ENCODE peak calls at places on chromosomes 4 and X, in four cellular contexts. D is HepG2, R is K562, X is GM12878. A is an unnamed sample.

GRCh38 chrX:124093222-124093621 is 131.7 kb downstream of the STAG2 start:
- DNase-seq in R (no peak), D (no peak), X (no peak), A (no peak)

GRCh38 chr4:16026155-16026761 is 57.6 kb downstream of the PROM1 start:
- DNase-seq in R (peak), D (peak), X (peak), A (no peak)

GRCh38 chrX:133413218-133413925 is 1.9 kb downstream of the GPC4 start:
- DNase-seq in X (no peak), D (no peak), R (no peak), A (no peak)

GRCh38 chr4:1415681-1415981 is 9.4 kb upstream of the NKX1-1 start:
- DNase-seq in R (peak), X (no peak), D (no peak), A (no peak)

GRCh38 chr4:54539500-54540029 is 118.2 kb upstream of the KIT start:
- DNase-seq in X (no peak), R (peak), D (peak), A (peak)

GRCh38 chr4:120003193-120003592 is 63.5 kb downstream of the MAD2L1 start:
- DNase-seq in R (no peak), D (no peak), X (no peak), A (no peak)

GRCh38 chr4:118265312-118266144 is 87.3 kb downstream of the PRSS12 start:
- DNase-seq in D (peak), R (no peak), X (no peak), A (peak)

GRCh38 chrX:14409341-14409740 is 120.0 kb upstream of the GLRA2 start:
- DNase-seq in R (no peak), X (no peak), D (peak), A (no peak)

GRCh38 chr4:173432430-173432829 is 33.5 kb upstream of the SCRG1 start:
- DNase-seq in X (no peak), D (no peak), R (no peak), A (no peak)

GRCh38 chr4:41963105-41963504 is 18.5 kb upstream of the DCAF4L1 start:
- DNase-seq in X (no peak), D (peak), R (no peak), A (no peak)

DNA sequence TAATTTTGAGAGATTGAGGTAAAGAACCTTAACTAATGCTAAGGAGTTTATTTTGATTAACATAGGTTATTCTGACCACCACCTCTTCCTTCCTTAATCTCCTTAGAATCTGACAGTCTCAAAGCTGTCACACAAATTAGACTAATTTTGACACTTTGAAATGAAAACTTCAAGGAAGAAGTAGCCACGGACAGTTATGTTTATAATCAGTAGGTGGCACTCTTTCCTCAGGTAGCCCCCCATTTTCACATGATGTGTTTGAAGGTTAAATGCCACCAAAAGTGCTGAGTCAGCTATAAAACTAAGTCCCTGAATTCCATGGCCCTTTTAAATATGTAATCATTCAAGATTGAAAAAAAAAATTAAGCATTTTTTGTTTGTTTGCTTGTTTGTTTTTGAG is 22.4 kb downstream of the TMEM33 start:
- DNase-seq in R (peak), X (peak), D (peak), A (no peak)
- TF ChIP-seq CBFB in R (no peak), X (no peak), D (no peak), A (no peak)

DNA sequence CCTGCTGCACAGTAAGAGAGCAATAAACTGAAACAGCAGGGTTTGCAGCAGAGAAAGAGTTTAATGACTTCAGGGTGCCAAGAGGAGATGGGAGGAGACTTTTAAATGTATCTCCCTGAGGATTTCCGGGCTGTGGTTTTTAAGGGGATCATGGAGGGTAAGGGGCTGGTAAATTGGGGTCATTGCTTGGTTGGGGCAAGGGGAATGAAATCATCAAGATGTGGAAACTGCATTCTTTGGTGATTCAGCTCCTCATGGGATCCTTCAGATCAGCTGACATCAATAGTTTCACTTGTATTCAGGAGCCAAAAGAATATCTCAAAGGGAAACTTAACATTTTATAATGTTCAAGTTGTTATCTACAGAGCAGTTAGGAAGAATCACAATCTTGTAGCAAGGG is 174.3 kb upstream of the ANXA10 start:
- DNase-seq in D (no peak), R (no peak), X (no peak), A (no peak)
- TF ChIP-seq CBFB in D (no peak), R (no peak), X (no peak), A (no peak)

GRCh38 chr4:75189976-75190375 is 257.1 kb downstream of the PARM1 start:
- DNase-seq in R (no peak), D (no peak), X (no peak), A (no peak)
- TF ChIP-seq CBFB in R (no peak), D (no peak), X (no peak), A (no peak)

GRCh38 chrX:120647127-120647526 is 17.3 kb upstream of the C1GALT1C1 start:
- DNase-seq in R (no peak), X (no peak), D (peak), A (no peak)
- TF ChIP-seq CBFB in R (no peak), X (no peak), D (no peak), A (no peak)

GRCh38 chr4:8472689-8473197 is 32.2 kb downstream of the TRMT44 start:
- DNase-seq in D (no peak), X (no peak), R (no peak), A (no peak)
- TF ChIP-seq CBFB in D (no peak), X (no peak), R (no peak), A (no peak)

GRCh38 chr4:32226733-32227132 is 1506.6 kb downstream of the PCDH7 start:
- DNase-seq in R (no peak), X (no peak), D (no peak), A (no peak)

DNA sequence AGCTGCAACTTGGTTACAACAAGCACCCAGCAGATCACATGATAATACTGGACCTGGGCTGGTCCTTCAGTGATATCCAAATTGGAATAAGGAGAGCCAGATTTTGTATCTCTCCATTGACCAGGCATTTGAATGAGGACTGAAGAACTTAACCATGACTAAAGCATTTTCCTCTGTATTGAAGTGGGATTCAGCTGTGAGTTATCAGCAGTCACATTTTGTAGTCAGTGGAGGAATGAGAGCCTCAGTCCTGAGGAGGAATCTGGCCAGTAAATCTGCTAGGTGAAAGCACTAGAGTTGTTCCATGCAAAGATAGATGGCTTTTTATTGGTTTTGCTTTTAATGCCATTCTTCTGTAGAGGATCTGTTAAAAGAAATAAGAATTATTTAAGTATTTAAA is 1506.0 kb downstream of the PCDH7 start:
- DNase-seq in R (no peak), X (no peak), D (no peak), A (no peak)
- TF ChIP-seq CBFB in R (no peak), X (no peak), D (no peak), A (no peak)

DNA sequence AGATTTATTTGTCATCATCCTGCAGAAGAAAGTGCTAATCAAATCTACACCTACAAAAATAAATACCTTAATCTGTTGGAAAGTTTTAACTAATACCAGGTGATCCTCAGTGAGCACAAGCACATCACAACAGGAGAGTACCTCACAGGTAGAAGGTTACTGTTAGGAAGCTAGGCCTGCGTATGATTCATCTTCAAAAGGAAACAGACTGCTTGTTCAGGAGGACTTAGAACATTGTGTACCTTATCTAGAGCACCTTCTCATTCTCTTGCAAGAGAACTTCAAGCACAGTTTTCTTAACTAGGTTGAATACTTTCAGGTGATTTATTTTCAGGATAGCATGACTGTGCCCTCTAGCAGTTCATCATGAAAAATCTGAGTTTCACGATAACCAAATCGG is 54.2 kb downstream of the MND1 start:
- DNase-seq in R (no peak), X (no peak), D (no peak), A (no peak)
- TF ChIP-seq CBFB in R (no peak), X (no peak), D (no peak), A (no peak)